ENCODE peak calls at places on chromosome 20, in five cellular contexts. K is colonic mucosa; L is stimulated activated CD4-positive, alpha-beta T cell treated with anti-CD3 and anti-CD28 coated beads, Interleukin-1b, Interleukin-23, amount 100 ng/mL, for 4 hours; Y is ELF-1; Z is HS-5. F is an unnamed sample.

GRCh38 chr20:62765432-62766070 is 30.7 kb upstream of the MRGBP start:
- DNase-seq in Y (no peak), Z (no peak), K (no peak), L (no peak), F (no peak)

GRCh38 chr20:47334022-47334551 is 22.4 kb downstream of the ZMYND8 start:
- DNase-seq in Z (peak), K (no peak), L (no peak), Y (no peak), F (no peak)

GRCh38 chr20:60921021-60921622 is 330.9 kb upstream of the CDH4 start:
- DNase-seq in L (peak), K (no peak), Y (peak), Z (no peak), F (peak)

GRCh38 chr20:59120491-59120890 is 43.1 kb upstream of the ZNF831 start:
- DNase-seq in Y (no peak), K (no peak), Z (no peak), L (no peak), F (no peak)

GRCh38 chr20:62156254-62156556 is 12.6 kb downstream of the SS18L1 start:
- DNase-seq in Y (no peak), Z (no peak), K (no peak), L (no peak), F (no peak)

GRCh38 chr20:20410678-20411077 is 42.8 kb downstream of the INSM1 start:
- DNase-seq in Z (no peak), Y (peak), K (peak), L (no peak), F (no peak)

GRCh38 chr20:34083137-34083536 is 28.9 kb downstream of the EIF2S2 start:
- DNase-seq in L (no peak), Y (no peak), K (peak), Z (peak), F (no peak)

GRCh38 chr20:38550274-38550673 is 30.7 kb upstream of the ADIG start:
- DNase-seq in K (no peak), L (no peak), Y (no peak), Z (no peak), F (no peak)

GRCh38 chr20:38350879-38351775 is 4.8 kb downstream of the LBP start:
- DNase-seq in K (no peak), L (no peak), Z (no peak), Y (no peak), F (no peak)

GRCh38 chr20:4513720-4514119 is 208.0 kb upstream of the PRND start:
- DNase-seq in Z (peak), L (no peak), Y (no peak), K (no peak), F (no peak)

GRCh38 chr20:46408281-46408731 is 1.9 kb upstream of the ELMO2 start:
- DNase-seq in L (no peak), Y (peak), Z (no peak), K (no peak), F (no peak)

GRCh38 chr20:36848078-36848660 is 27.8 kb upstream of the TLDC2 start:
- DNase-seq in Y (no peak), Z (peak), L (no peak), K (no peak), F (no peak)

GRCh38 chr20:21352703-21353102 is 44.6 kb downstream of the NKX2-4 start:
- DNase-seq in L (no peak), Y (no peak), K (no peak), Z (peak), F (no peak)

GRCh38 chr20:23586735-23587525 is 18.6 kb upstream of the CST9L start:
- DNase-seq in K (peak), Z (no peak), L (no peak), Y (no peak), F (no peak)

GRCh38 chr20:22781869-22782268 is 197.5 kb upstream of the FOXA2 start:
- DNase-seq in K (no peak), Y (no peak), L (no peak), Z (no peak), F (no peak)

GRCh38 chr20:19901226-19901625 is 115.9 kb upstream of the NAA20 start:
- DNase-seq in Y (no peak), K (no peak), L (no peak), Z (no peak), F (no peak)

GRCh38 chr20:23928788-23929187 is 49.2 kb upstream of the CST5 start:
- DNase-seq in Y (peak), Z (no peak), L (no peak), K (no peak), F (no peak)

GRCh38 chr20:50843331-50844276 is 48.7 kb downstream of the BCAS4 start:
- DNase-seq in L (no peak), Y (no peak), K (no peak), Z (no peak), F (no peak)

GRCh38 chr20:57260959-57261357 is 5.5 kb downstream of the BMP7 start:
- DNase-seq in Z (no peak), Y (peak), L (no peak), K (no peak), F (no peak)

GRCh38 chr20:24667689-24668383 is 198.4 kb downstream of the SYNDIG1 start:
- DNase-seq in K (no peak), Z (no peak), L (no peak), Y (no peak), F (no peak)

GRCh38 chr20:33578510-33578909 is 83.6 kb upstream of the C20orf144 start:
- DNase-seq in L (no peak), Z (peak), Y (no peak), K (no peak), F (no peak)

GRCh38 chr20:63326314-63327228 is 33.6 kb downstream of the COL20A1 start:
- DNase-seq in K (no peak), Z (no peak), Y (no peak), L (no peak), F (no peak)

GRCh38 chr20:53984354-53984753 is 86.0 kb downstream of the BCAS1 start:
- DNase-seq in K (no peak), L (no peak), Y (no peak), Z (peak), F (no peak)

GRCh38 chr20:6014017-6014416 is 39.8 kb downstream of the LRRN4 start:
- DNase-seq in K (no peak), L (no peak), Y (no peak), Z (no peak), F (no peak)